ENCODE peak calls at places on chromosomes 7 and 10, in five cellular contexts. One of them, this sample, is unnamed.

GRCh38 chr10:25300073-25300472 is 125.3 kb downstream of the GPR158 start:
- DNase-seq in HepG2: no peak
- DNase-seq in K562: no peak
- DNase-seq in H1: no peak
- DNase-seq in GM12878: no peak
- DNase-seq in this sample: no peak

GRCh38 chr10:110525349-110526260 is 27.9 kb downstream of the DUSP5 start:
- DNase-seq in H1: no peak
- DNase-seq in K562: no peak
- DNase-seq in GM12878: no peak
- DNase-seq in HepG2: no peak
- DNase-seq in this sample: no peak

GRCh38 chr10:123398180-123398591 is 244.0 kb downstream of the BUB3 start:
- DNase-seq in GM12878: peak; percentile 99
- DNase-seq in HepG2: no peak
- DNase-seq in H1: no peak
- DNase-seq in K562: no peak
- DNase-seq in this sample: no peak

GRCh38 chr10:89503633-89504345 is 31.6 kb downstream of the SLC16A12 start:
- DNase-seq in GM12878: no peak
- DNase-seq in HepG2: no peak
- DNase-seq in H1: no peak
- DNase-seq in K562: no peak
- DNase-seq in this sample: no peak

GRCh38 chr7:104973909-104974415 is 40.0 kb upstream of the KMT2E start:
- DNase-seq in K562: no peak
- DNase-seq in HepG2: no peak
- DNase-seq in GM12878: no peak
- DNase-seq in H1: peak; percentile 16
- DNase-seq in this sample: no peak

GRCh38 chr10:98400482-98400881 is 14.5 kb downstream of the PYROXD2 start:
- DNase-seq in GM12878: no peak
- DNase-seq in HepG2: no peak
- DNase-seq in H1: no peak
- DNase-seq in K562: no peak
- DNase-seq in this sample: no peak

GRCh38 chr10:129472696-129473555 is 5.9 kb downstream of the MGMT start:
- DNase-seq in H1: no peak
- DNase-seq in K562: no peak
- DNase-seq in GM12878: no peak
- DNase-seq in HepG2: no peak
- DNase-seq in this sample: no peak

GRCh38 chr10:114281006-114281405 is 42.0 kb downstream of the VWA2 start:
- DNase-seq in HepG2: no peak
- DNase-seq in K562: no peak
- DNase-seq in H1: no peak
- DNase-seq in GM12878: no peak
- DNase-seq in this sample: no peak

GRCh38 chr7:74029991-74030415 is 2.0 kb downstream of the ELN start:
- DNase-seq in K562: no peak
- DNase-seq in GM12878: no peak
- DNase-seq in HepG2: no peak
- DNase-seq in H1: no peak
- DNase-seq in this sample: no peak

GRCh38 chr10:33117816-33118215 is 159.8 kb upstream of the ITGB1 start:
- DNase-seq in H1: no peak
- DNase-seq in K562: no peak
- DNase-seq in GM12878: no peak
- DNase-seq in HepG2: no peak
- DNase-seq in this sample: no peak

GRCh38 chr7:135386181-135386580 is 123.7 kb downstream of the CNOT4 start:
- DNase-seq in K562: no peak
- DNase-seq in GM12878: no peak
- DNase-seq in H1: no peak
- DNase-seq in HepG2: no peak
- DNase-seq in this sample: no peak

GRCh38 chr7:39130304-39130703 is 152.6 kb downstream of the POU6F2 start:
- DNase-seq in H1: no peak
- DNase-seq in GM12878: no peak
- DNase-seq in K562: no peak
- DNase-seq in HepG2: no peak
- DNase-seq in this sample: no peak

GRCh38 chr10:80487791-80488538 is 33.9 kb downstream of the TSPAN14 start:
- DNase-seq in K562: no peak
- DNase-seq in HepG2: no peak
- DNase-seq in H1: no peak
- DNase-seq in GM12878: no peak
- DNase-seq in this sample: no peak

GRCh38 chr7:1813394-1814088 is 143.5 kb downstream of the ELFN1 start:
- DNase-seq in K562: no peak
- DNase-seq in HepG2: no peak
- DNase-seq in GM12878: no peak
- DNase-seq in H1: no peak
- DNase-seq in this sample: peak; percentile 54

GRCh38 chr7:71625534-71625933 is 493.6 kb downstream of the GALNT17 start:
- DNase-seq in GM12878: no peak
- DNase-seq in K562: no peak
- DNase-seq in H1: no peak
- DNase-seq in HepG2: no peak
- DNase-seq in this sample: no peak

GRCh38 chr7:28483868-28484267 is 71.5 kb downstream of the CREB5 start:
- DNase-seq in H1: no peak
- DNase-seq in K562: no peak
- DNase-seq in HepG2: no peak
- DNase-seq in GM12878: no peak
- DNase-seq in this sample: no peak

GRCh38 chr10:74529205-74529604 is 297.2 kb upstream of the KAT6B start:
- DNase-seq in K562: no peak
- DNase-seq in H1: no peak
- DNase-seq in GM12878: no peak
- DNase-seq in HepG2: no peak
- DNase-seq in this sample: no peak

GRCh38 chr7:100745184-100745583 is 11.8 kb downstream of the ZAN start:
- DNase-seq in HepG2: no peak
- DNase-seq in K562: peak; percentile 80
- DNase-seq in GM12878: no peak
- DNase-seq in H1: no peak
- DNase-seq in this sample: peak; percentile 82

GRCh38 chr10:34768972-34769330 is 46.1 kb downstream of the PARD3 start:
- DNase-seq in H1: no peak
- DNase-seq in HepG2: no peak
- DNase-seq in K562: no peak
- DNase-seq in GM12878: no peak
- DNase-seq in this sample: no peak

GRCh38 chr10:75335191-75335590 is 66.4 kb downstream of the ZNF503 start:
- DNase-seq in K562: no peak
- DNase-seq in HepG2: no peak
- DNase-seq in H1: no peak
- DNase-seq in GM12878: no peak
- DNase-seq in this sample: no peak

GRCh38 chr7:84073476-84073875 is 121.1 kb downstream of the SEMA3A start:
- DNase-seq in H1: no peak
- DNase-seq in HepG2: peak; percentile 44
- DNase-seq in GM12878: no peak
- DNase-seq in K562: no peak
- DNase-seq in this sample: no peak

GRCh38 chr7:42843209-42843800 is 68.6 kb downstream of the C7orf25 start:
- DNase-seq in HepG2: peak; percentile 31
- DNase-seq in GM12878: no peak
- DNase-seq in H1: no peak
- DNase-seq in K562: peak; percentile 22
- DNase-seq in this sample: peak; percentile 67

DNA sequence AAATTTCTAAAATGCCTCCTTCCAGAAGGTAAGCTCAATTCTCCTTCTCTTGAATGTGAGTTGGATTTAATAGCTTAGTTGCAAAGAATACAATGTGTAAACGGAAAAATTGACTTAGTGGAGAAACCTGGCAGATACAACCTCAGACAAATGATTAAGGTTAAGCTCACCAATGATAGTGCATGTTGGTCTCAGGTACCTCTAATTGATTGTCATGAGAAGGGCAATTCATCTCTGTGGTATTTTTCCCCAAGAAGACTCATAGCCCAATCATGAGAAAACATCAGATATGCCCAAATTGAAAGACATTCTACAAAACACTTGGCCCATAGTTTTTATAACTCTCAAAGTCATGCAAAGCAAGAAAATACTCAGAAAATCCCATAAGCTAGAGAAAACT is 36.2 kb upstream of the TMEM106B start:
- DNase-seq in HepG2: no peak
- DNase-seq in GM12878: no peak
- DNase-seq in H1: no peak
- DNase-seq in K562: no peak
- DNase-seq in this sample: no peak
- TF ChIP-seq TAF1 in HepG2: no peak
- TF ChIP-seq TAF1 in GM12878: no peak
- TF ChIP-seq TAF1 in H1: no peak
- TF ChIP-seq TAF1 in K562: no peak
- TF ChIP-seq TAF1 in this sample: no peak

GRCh38 chr10:60194421-60194820 is 195.3 kb downstream of the ANK3 start:
- DNase-seq in K562: no peak
- DNase-seq in GM12878: no peak
- DNase-seq in H1: no peak
- DNase-seq in HepG2: no peak
- DNase-seq in this sample: no peak

GRCh38 chr10:60200682-60201053 is 189.0 kb downstream of the ANK3 start:
- DNase-seq in GM12878: no peak
- DNase-seq in HepG2: no peak
- DNase-seq in H1: no peak
- DNase-seq in K562: no peak
- DNase-seq in this sample: peak; percentile 57

GRCh38 chr10:60192986-60193385 is 196.7 kb downstream of the ANK3 start:
- DNase-seq in K562: no peak
- DNase-seq in GM12878: no peak
- DNase-seq in H1: no peak
- DNase-seq in HepG2: no peak
- DNase-seq in this sample: peak; percentile 44

GRCh38 chr10:60200012-60200681 is 189.5 kb downstream of the ANK3 start:
- DNase-seq in HepG2: no peak
- DNase-seq in GM12878: no peak
- DNase-seq in H1: no peak
- DNase-seq in K562: no peak
- DNase-seq in this sample: no peak

GRCh38 chr10:60197206-60197605 is 192.5 kb downstream of the ANK3 start:
- DNase-seq in K562: no peak
- DNase-seq in HepG2: no peak
- DNase-seq in GM12878: no peak
- DNase-seq in H1: no peak
- DNase-seq in this sample: no peak
- TF ChIP-seq MAX in K562: no peak
- TF ChIP-seq MAX in HepG2: no peak
- TF ChIP-seq MAX in GM12878: no peak
- TF ChIP-seq MAX in H1: no peak
- TF ChIP-seq MAX in this sample: no peak

GRCh38 chr10:51425431-51425830 is 274.0 kb downstream of the CSTF2T start:
- DNase-seq in HepG2: no peak
- DNase-seq in K562: no peak
- DNase-seq in H1: no peak
- DNase-seq in GM12878: no peak
- DNase-seq in this sample: peak; percentile 3

GRCh38 chr10:51419416-51420093 is 279.8 kb downstream of the CSTF2T start:
- DNase-seq in K562: no peak
- DNase-seq in H1: no peak
- DNase-seq in HepG2: no peak
- DNase-seq in GM12878: no peak
- DNase-seq in this sample: no peak

GRCh38 chr10:51421853-51422252 is 277.5 kb downstream of the CSTF2T start:
- DNase-seq in HepG2: no peak
- DNase-seq in K562: no peak
- DNase-seq in GM12878: no peak
- DNase-seq in H1: no peak
- DNase-seq in this sample: no peak

GRCh38 chr10:51423121-51423452 is 276.3 kb downstream of the CSTF2T start:
- DNase-seq in GM12878: no peak
- DNase-seq in HepG2: no peak
- DNase-seq in K562: no peak
- DNase-seq in H1: no peak
- DNase-seq in this sample: no peak

DNA sequence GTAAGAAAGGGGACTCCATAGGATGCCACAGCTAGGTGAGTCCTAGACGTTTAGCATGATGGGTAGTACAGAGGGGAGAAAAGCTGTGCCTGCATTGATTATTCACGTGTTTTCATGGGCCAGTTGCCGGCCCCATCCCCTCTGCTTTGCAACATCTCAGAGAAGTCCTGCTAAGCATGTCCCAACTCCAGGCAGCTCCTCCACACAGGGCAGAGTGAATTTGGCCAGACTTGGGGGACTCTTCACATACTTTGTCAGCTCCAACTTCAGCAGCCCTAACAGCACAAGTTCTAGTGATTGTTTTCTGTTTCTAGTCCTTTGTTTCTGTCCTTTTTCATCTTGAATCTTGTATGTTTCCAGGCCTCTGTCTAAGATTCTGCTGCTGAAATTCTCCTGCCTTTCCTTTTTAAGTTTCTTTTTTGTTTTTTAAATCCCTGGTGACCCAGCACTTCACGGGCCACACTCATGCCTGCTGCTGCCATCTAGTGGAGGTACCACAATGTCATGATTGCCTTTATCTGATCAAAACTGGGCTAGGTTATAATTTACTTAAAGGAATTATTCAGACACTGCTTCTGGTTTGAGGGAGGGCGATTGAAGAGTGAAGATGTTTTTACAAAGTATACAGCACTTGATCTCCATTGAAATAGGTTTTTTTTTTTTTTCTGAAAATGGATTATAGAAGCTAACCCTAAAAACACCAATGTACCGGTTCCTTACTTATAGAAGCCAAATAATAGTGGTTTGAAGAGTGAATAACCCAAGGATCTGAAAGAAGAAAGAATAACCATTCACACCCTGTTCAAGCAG is 276.9 kb downstream of the CSTF2T start:
- DNase-seq in K562: no peak
- DNase-seq in HepG2: peak; percentile 15
- DNase-seq in GM12878: peak; percentile 8
- DNase-seq in H1: peak; percentile 67
- DNase-seq in this sample: peak; percentile 21
- TF ChIP-seq TAF1 in K562: no peak
- TF ChIP-seq TAF1 in HepG2: no peak
- TF ChIP-seq TAF1 in GM12878: no peak
- TF ChIP-seq TAF1 in H1: no peak
- TF ChIP-seq TAF1 in this sample: no peak

GRCh38 chr7:40698214-40698920 is 563.6 kb downstream of the SUGCT start:
- DNase-seq in K562: no peak
- DNase-seq in H1: no peak
- DNase-seq in HepG2: no peak
- DNase-seq in GM12878: no peak
- DNase-seq in this sample: no peak

GRCh38 chr7:40698921-40699260 is 564.1 kb downstream of the SUGCT start:
- DNase-seq in H1: no peak
- DNase-seq in HepG2: no peak
- DNase-seq in K562: no peak
- DNase-seq in GM12878: no peak
- DNase-seq in this sample: no peak

GRCh38 chr7:40694041-40694809 is 559.4 kb downstream of the SUGCT start:
- DNase-seq in GM12878: no peak
- DNase-seq in K562: no peak
- DNase-seq in HepG2: no peak
- DNase-seq in H1: no peak
- DNase-seq in this sample: no peak

GRCh38 chr7:40697653-40698052 is 562.8 kb downstream of the SUGCT start:
- DNase-seq in H1: no peak
- DNase-seq in HepG2: no peak
- DNase-seq in GM12878: no peak
- DNase-seq in K562: no peak
- DNase-seq in this sample: no peak

GRCh38 chr7:40694991-40695390 is 560.2 kb downstream of the SUGCT start:
- DNase-seq in HepG2: no peak
- DNase-seq in H1: no peak
- DNase-seq in K562: no peak
- DNase-seq in GM12878: no peak
- DNase-seq in this sample: no peak
- TF ChIP-seq MAX in HepG2: no peak
- TF ChIP-seq MAX in H1: no peak
- TF ChIP-seq MAX in K562: no peak
- TF ChIP-seq MAX in GM12878: no peak
- TF ChIP-seq MAX in this sample: no peak